ENCODE peak calls at places on chromosomes 5 and 9, in five cellular contexts. D, L, X, Y and Z are unnamed samples.

GRCh38 chr9:107213561-107214028 is 69.5 kb upstream of the RAD23B start:
- DNase-seq in X (no peak), Y (peak; percentile 98), L (peak; percentile 91), D (no peak), Z (peak; percentile 94)

GRCh38 chr5:44887722-44888121 is 79.0 kb downstream of the MRPS30 start:
- DNase-seq in D (no peak), X (no peak), L (no peak), Y (no peak), Z (no peak)

GRCh38 chr9:90141723-90142122 is 500.9 kb downstream of the DIRAS2 start:
- DNase-seq in X (no peak), D (no peak), Y (peak; percentile 35), L (peak; percentile 31), Z (peak; percentile 29)

GRCh38 chr5:123512631-123513461 is 869 bp downstream of the CSNK1G3 start:
- DNase-seq in X (peak; percentile 29), D (peak; percentile 32), L (peak; percentile 58), Y (peak; percentile 52), Z (peak; percentile 30)

GRCh38 chr9:18896531-18897179 is 136.4 kb downstream of the SAXO1 start:
- DNase-seq in Y (no peak), D (no peak), L (no peak), X (no peak), Z (no peak)

GRCh38 chr9:137865581-137866145 is 11.9 kb upstream of the CACNA1B start:
- DNase-seq in Y (no peak), L (peak; percentile 56), D (no peak), X (no peak), Z (no peak)

GRCh38 chr5:4862500-4862899 is 277.6 kb upstream of the ADAMTS16 start:
- DNase-seq in L (peak; percentile 59), Y (peak; percentile 22), X (peak; percentile 29), D (no peak), Z (peak; percentile 41)

GRCh38 chr5:37834542-37835399 is 5.1 kb downstream of the GDNF start:
- DNase-seq in X (no peak), Y (no peak), L (peak; percentile 62), D (peak; percentile 67), Z (no peak)

GRCh38 chr9:91949946-91950664 is at the start of gene ROR2:
- DNase-seq in Y (peak; percentile 65), X (peak; percentile 88), L (peak; percentile 87), D (peak; percentile 85), Z (peak; percentile 63)

GRCh38 chr9:126705311-126705766 is 91.6 kb downstream of the LMX1B start:
- DNase-seq in X (peak; percentile 84), D (peak; percentile 87), Y (peak; percentile 65), L (peak; percentile 80), Z (peak; percentile 38)

GRCh38 chr9:136975624-136976023 is 1.7 kb upstream of the PTGDS start:
- DNase-seq in X (no peak), D (peak; percentile 83), L (peak; percentile 54), Y (no peak), Z (no peak)

GRCh38 chr5:96577909-96578308 is 84.3 kb upstream of the CAST start:
- DNase-seq in L (no peak), X (no peak), Y (peak; percentile 64), D (no peak), Z (peak; percentile 82)

GRCh38 chr5:139828207-139828895 is 32.7 kb downstream of the PSD2 start:
- DNase-seq in D (no peak), L (no peak), Y (no peak), X (no peak), Z (no peak)

GRCh38 chr5:19547640-19548039 is 440.4 kb downstream of the CDH18 start:
- DNase-seq in Y (peak; percentile 19), L (no peak), D (no peak), X (no peak), Z (peak; percentile 1)

GRCh38 chr5:171961117-171961516 is 45.3 kb downstream of the FBXW11 start:
- DNase-seq in D (no peak), X (no peak), L (no peak), Y (peak; percentile 62), Z (no peak)

GRCh38 chr5:42397267-42397666 is 26.0 kb upstream of the GHR start:
- DNase-seq in X (no peak), D (no peak), L (no peak), Y (no peak), Z (no peak)

GRCh38 chr9:93043122-93043521 is 15.4 kb upstream of the SUSD3 start:
- DNase-seq in D (no peak), Y (no peak), L (no peak), X (no peak), Z (no peak)

GRCh38 chr5:60672693-60673264 is 27.2 kb downstream of the DEPDC1B start:
- DNase-seq in D (no peak), X (no peak), L (peak; percentile 25), Y (no peak), Z (no peak)

DNA sequence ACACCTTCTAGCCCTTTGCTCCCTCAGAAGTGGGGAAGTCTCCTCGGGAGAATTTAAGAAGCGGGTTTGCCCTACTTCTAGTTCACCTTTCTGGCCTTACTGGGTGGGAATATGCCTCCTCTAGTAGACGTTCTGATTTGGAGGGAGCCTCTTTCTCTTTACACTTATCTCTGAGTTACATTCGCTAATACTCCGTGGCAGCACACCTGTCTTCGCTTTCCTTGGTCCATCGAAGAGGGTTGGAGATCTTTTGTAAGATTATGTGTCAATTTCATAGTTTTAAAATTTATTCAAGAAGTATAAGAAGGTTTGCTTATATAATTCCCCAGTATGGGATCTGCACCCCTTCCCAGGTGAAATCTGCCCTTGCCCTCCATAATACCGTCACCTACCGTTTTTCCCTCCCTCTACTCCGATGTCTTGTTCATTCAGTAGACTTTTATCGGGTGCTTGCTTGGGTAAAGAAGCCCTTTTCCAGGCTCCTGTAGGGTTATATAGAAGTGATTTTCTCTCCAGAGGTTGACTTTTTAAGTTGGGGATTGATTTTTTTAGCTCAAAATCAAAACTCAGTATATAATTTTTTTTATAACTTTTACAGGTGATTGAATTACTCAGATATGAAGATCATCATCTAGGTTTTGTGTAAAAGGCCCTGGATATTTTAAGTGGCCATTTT is 1.1 kb downstream of the GPBP1 start:
- DNase-seq in L (peak; percentile 31), Y (no peak), D (no peak), X (no peak), Z (no peak)
- H3K4ac ChIP-seq in L (peak overlapping the region; percentile 25), Y (no peak overlapping the region), D (no peak overlapping the region), X (no peak overlapping the region), Z (peak overlapping the region; percentile 96)

DNA sequence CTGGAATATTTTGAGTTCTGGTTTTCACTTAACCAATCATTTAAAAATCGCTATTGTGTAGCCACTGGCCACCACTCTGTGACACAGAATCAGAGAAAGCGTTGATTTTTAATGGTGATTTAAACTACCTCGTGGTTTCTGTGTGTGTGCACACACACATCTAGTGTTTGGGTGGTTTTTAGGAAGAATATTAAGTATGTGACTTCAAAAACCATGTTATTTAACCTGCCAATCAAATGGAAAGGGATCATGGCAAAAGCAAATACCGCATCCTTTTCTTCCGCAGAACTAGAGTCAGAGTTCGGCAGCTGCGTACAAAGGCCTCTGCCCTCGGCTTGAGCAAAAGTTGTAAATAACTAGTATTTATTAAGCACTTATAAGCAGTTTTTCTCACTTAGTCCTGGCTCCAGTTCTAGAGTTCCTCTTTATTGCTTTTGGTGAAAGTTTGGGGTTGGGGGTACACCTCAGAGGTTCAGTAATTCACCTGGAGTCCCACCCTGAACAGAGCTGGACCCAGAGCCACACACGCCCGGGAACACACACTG is 40.6 kb downstream of the HABP4 start:
- DNase-seq in Y (no peak), D (no peak), X (no peak), L (no peak), Z (no peak)
- H4K8ac ChIP-seq in Y (no peak overlapping the region), D (no peak overlapping the region), X (no peak overlapping the region), L (no peak overlapping the region), Z (no peak overlapping the region)

DNA sequence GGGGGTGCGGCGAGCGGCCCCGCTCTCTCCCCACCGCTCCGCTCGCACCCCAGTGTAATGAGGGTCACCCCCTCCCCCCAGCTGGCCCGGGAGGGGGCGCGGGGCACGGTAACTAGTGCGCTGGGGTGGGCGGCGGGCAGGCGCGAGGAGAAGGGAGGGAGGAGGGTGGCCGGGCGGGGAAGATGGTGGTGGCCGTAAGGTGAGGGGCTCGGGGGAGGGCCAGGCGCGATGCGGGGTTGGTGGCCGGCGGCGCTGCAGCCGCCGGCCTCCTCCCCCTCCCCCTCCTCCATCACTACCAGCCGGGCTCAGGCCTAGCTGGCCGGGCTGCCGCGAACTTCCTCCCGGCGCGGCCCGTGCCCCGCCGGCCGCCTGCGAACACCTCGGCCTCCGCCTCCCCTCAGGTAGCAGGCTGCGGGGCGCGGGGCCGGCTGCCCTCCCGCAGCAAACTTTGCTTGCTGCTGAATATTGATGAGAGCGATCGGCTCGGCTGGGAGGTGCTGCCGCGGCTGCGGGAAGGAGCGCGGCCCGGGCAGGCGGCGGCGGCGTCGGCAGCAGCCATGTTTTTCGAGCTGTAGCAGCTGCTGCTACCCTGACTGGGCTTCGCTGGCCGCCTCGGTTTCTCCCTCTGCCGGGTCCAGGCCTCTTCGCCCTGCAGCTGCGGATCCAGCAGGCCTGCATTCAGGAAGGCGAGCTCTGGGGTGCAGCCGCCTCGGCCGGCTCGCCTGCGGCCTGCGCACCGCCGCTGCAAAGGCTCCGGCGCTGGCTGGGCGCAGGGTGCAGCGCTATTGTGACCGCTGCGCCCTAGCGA is 476 bp downstream of the NSD1 start:
- DNase-seq in L (peak; percentile 92), Y (peak; percentile 61), X (peak; percentile 67), D (peak; percentile 75), Z (peak; percentile 29)
- H3K4ac ChIP-seq in L (peak overlapping the region; percentile 98), Y (peak overlapping the region; percentile 80), X (peak overlapping the region; percentile 98), D (no peak overlapping the region), Z (peak overlapping the region; percentile 80)

GRCh38 chr5:1153428-1153827 is 41.6 kb upstream of the SLC12A7 start:
- DNase-seq in Y (no peak), D (no peak), X (no peak), L (no peak), Z (no peak)

GRCh38 chr5:1155191-1156032 is 43.5 kb upstream of the SLC12A7 start:
- DNase-seq in L (no peak), D (no peak), X (no peak), Y (no peak), Z (no peak)

GRCh38 chr5:1158647-1159340 is 42.6 kb upstream of the SLC6A19 start:
- DNase-seq in Y (no peak), D (no peak), X (no peak), L (no peak), Z (no peak)

GRCh38 chr5:1156754-1157460 is 44.5 kb upstream of the SLC6A19 start:
- DNase-seq in D (no peak), L (no peak), X (no peak), Y (no peak), Z (no peak)

GRCh38 chr5:1156033-1156753 is 44.3 kb upstream of the SLC12A7 start:
- DNase-seq in X (no peak), L (no peak), Y (no peak), D (peak; percentile 49), Z (no peak)
- H4K8ac ChIP-seq in X (peak overlapping the region; percentile 7), L (no peak overlapping the region), Y (no peak overlapping the region), D (no peak overlapping the region), Z (no peak overlapping the region)

DNA sequence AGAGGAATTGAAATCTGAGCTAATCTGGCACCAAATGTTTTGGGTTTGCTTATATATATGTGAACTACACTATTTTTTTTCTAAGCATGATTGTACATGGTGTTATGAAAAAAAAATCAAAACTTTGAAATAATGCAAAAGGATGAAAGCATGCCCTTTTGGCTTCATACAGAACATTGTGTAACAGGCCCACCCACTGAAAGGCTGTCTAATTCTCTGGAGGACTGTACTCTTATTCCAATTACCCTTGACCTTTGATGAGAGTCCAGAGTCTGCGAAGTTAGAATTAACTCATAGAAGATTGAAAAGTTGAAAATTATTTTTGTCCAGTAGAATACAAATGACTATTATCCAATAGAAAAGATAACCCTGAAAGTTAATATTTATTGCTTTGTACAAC is 117.5 kb downstream of the ADAMTS12 start:
- DNase-seq in D (no peak), X (no peak), Y (no peak), L (no peak), Z (no peak)
- H3K4ac ChIP-seq in D (no peak overlapping the region), X (no peak overlapping the region), Y (no peak overlapping the region), L (no peak overlapping the region), Z (no peak overlapping the region)